ENCODE peak calls at places on chromosomes 6 and 20, in eight cellular contexts. P is brain microvascular endothelial cell, E is psoas muscle, M is lower leg skin, O is fibroblast of the aortic adventitia, W is choroid plexus epithelial cell, Z is upper lobe of right lung, Y is transverse colon. U is an unnamed sample.

GRCh38 chr6:43579171-43579570 is 3.2 kb downstream of the POLH start:
- DNase-seq in Z (no peak), E (no peak), M (no peak), W (peak; percentile 44), O (no peak), P (peak; percentile 43), Y (no peak), U (no peak)

GRCh38 chr20:51019598-51020592 is 3.0 kb downstream of the KCNG1 start:
- DNase-seq in O (no peak), Z (no peak), Y (no peak), E (no peak), P (no peak), M (no peak), W (no peak), U (no peak)

GRCh38 chr20:51413753-51414323 is 128.7 kb downstream of the NFATC2 start:
- DNase-seq in P (no peak), Z (no peak), Y (no peak), O (no peak), E (no peak), W (no peak), M (no peak), U (no peak)

GRCh38 chr20:39468703-39469102 is 506.6 kb downstream of the DHX35 start:
- DNase-seq in O (no peak), P (no peak), M (no peak), Z (no peak), E (no peak), Y (no peak), W (no peak), U (no peak)

GRCh38 chr6:34663887-34664269 is 32.7 kb downstream of the ILRUN start:
- DNase-seq in E (no peak), W (peak; percentile 28), Z (no peak), P (peak; percentile 9), Y (no peak), O (peak; percentile 26), M (no peak), U (no peak)

GRCh38 chr6:47267301-47267700 is 42.4 kb downstream of the TNFRSF21 start:
- DNase-seq in P (peak; percentile 14), E (no peak), Y (no peak), O (no peak), W (peak; percentile 53), Z (no peak), M (no peak), U (no peak)

GRCh38 chr6:33958208-33958862 is 154.5 kb upstream of the MLN start:
- DNase-seq in Y (no peak), Z (peak; percentile 53), P (no peak), M (no peak), O (no peak), W (peak; percentile 7), E (no peak), U (no peak)

GRCh38 chr6:88492824-88493223 is 326.7 kb upstream of the CNR1 start:
- DNase-seq in P (peak; percentile 36), Z (no peak), O (peak; percentile 66), Y (no peak), E (no peak), W (peak; percentile 77), M (no peak), U (no peak)

GRCh38 chr6:124699038-124699437 is 263.2 kb upstream of the RNF217 start:
- DNase-seq in W (no peak), M (no peak), E (no peak), P (no peak), Z (no peak), O (no peak), Y (no peak), U (no peak)

GRCh38 chr6:134117409-134117808 is 65.0 kb upstream of the SLC2A12 start:
- DNase-seq in W (peak; percentile 38), P (peak; percentile 39), Y (no peak), Z (no peak), M (no peak), E (no peak), O (no peak), U (no peak)

GRCh38 chr20:63977392-63978276 is 1.8 kb downstream of the SAMD10 start:
- DNase-seq in Y (no peak), E (no peak), M (no peak), W (peak; percentile 88), O (peak; percentile 51), P (peak; percentile 83), Z (no peak), U (no peak)

GRCh38 chr6:28866342-28867077 is 57.3 kb downstream of the TRIM27 start:
- DNase-seq in M (peak; percentile 56), Z (peak; percentile 93), Y (peak; percentile 81), E (peak; percentile 56), P (peak; percentile 24), W (peak; percentile 41), O (peak; percentile 26), U (peak; percentile 89)

GRCh38 chr20:14583413-14583812 is 246.0 kb upstream of the FLRT3 start:
- DNase-seq in Y (no peak), M (no peak), Z (no peak), E (no peak), O (no peak), W (no peak), P (no peak), U (no peak)

GRCh38 chr6:169831450-169832246 is 80.2 kb downstream of the ERMARD start:
- DNase-seq in M (peak; percentile 58), O (peak; percentile 51), Y (peak; percentile 72), P (peak; percentile 51), Z (peak; percentile 84), W (peak; percentile 70), E (peak; percentile 69), U (peak; percentile 91)

GRCh38 chr6:168334072-168334471 is 14.5 kb upstream of the DACT2 start:
- DNase-seq in P (no peak), E (no peak), Z (no peak), W (no peak), Y (no peak), M (no peak), O (no peak), U (no peak)

DNA sequence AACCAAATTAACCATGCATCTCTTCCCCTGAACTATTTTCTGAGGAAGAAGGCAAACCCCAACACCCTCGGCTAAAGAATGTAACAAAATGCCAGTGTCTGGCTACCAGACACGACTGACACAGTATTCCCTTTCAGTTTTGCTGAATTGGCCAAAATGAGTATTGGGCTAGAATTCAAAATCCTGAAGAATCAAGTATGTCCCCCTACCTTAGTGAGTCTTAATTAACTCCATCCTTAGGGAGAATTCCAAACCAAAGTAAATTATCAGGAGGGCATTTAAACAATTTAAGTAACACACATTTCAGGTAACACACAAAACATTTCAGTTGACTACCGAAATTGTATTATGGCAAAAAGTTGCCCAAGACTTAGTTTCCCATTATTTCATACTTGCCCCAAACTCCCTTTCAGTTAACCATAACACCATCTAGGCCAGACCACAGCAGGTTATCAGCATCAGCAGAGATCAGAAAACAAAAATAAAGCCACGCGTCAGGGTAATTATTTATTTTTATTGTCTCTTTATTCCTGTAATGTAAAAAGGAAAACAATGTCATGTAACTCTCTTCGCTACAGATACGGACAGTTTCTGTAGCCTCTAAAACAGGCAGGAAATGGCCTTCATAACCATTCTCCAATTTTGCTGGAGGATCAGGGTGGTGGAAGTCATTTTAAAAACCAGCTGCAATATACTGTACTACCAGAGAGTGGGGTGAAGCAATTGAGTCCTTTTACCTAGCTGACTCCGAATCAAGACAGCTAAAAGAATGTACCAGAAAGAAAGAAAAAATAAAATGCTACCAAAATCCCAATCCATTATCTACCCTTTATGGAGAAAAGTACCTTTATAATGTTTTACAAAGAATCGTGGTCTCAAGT is 1.9 kb downstream of the SNX5 start:
- DNase-seq in M (no peak), O (peak; percentile 61), Z (no peak), Y (no peak), W (peak; percentile 73), E (no peak), P (peak; percentile 25), U (no peak)
- TF ChIP-seq CTCF in M (no peak), O (peak; percentile 52), Z (peak; percentile 32), Y (peak; percentile 17), W (peak; percentile 40), E (peak; percentile 22), P (peak; percentile 22), U (peak; percentile 44)

DNA sequence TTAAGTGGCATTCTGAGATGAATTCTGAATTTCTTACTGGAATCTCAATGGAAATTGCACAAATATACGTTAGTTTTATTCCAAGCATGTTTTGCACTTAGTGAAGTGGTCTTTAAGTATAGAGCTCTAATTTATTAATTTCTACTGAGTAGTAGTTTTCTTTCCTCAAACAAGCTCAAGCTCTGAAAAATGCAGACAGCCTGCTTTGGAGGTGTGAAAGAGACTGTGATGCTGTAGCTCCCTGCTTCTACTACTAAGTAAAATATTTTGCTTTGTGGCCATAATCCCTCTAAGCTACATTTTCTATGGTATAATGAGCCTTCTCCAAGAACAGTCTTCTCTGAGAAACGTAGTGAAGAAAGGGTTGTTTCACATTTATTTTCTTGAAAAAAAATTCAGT is 243.5 kb upstream of the HS3ST5 start:
- DNase-seq in Y (no peak), W (no peak), P (no peak), M (no peak), O (no peak), Z (no peak), E (no peak), U (no peak)
- TF ChIP-seq CTCF in Y (no peak), W (no peak), P (no peak), M (no peak), O (no peak), Z (no peak), E (no peak), U (no peak)

GRCh38 chr20:9500121-9500911 is 14.1 kb upstream of the LAMP5 start:
- DNase-seq in Y (peak; percentile 20), P (no peak), Z (no peak), W (no peak), E (no peak), O (no peak), M (no peak), U (no peak)

GRCh38 chr20:9501473-9501872 is 12.9 kb upstream of the LAMP5 start:
- DNase-seq in M (no peak), Y (no peak), P (no peak), O (no peak), Z (no peak), E (no peak), W (no peak), U (no peak)

GRCh38 chr20:9506337-9506821 is 8.0 kb upstream of the LAMP5 start:
- DNase-seq in W (no peak), E (no peak), Y (no peak), P (no peak), M (no peak), Z (no peak), O (no peak), U (no peak)

GRCh38 chr20:9506964-9507369 is 7.4 kb upstream of the LAMP5 start:
- DNase-seq in Y (no peak), Z (no peak), P (no peak), E (no peak), O (no peak), M (no peak), W (no peak), U (peak; percentile 85)

GRCh38 chr20:9503530-9504251 is 10.7 kb upstream of the LAMP5 start:
- DNase-seq in M (no peak), Y (no peak), P (peak; percentile 43), Z (no peak), W (peak; percentile 26), O (no peak), E (no peak), U (no peak)
- TF ChIP-seq CTCF in M (no peak), Y (no peak), P (peak; percentile 46), Z (no peak), W (peak; percentile 7), O (no peak), E (no peak), U (peak; percentile 27)

DNA sequence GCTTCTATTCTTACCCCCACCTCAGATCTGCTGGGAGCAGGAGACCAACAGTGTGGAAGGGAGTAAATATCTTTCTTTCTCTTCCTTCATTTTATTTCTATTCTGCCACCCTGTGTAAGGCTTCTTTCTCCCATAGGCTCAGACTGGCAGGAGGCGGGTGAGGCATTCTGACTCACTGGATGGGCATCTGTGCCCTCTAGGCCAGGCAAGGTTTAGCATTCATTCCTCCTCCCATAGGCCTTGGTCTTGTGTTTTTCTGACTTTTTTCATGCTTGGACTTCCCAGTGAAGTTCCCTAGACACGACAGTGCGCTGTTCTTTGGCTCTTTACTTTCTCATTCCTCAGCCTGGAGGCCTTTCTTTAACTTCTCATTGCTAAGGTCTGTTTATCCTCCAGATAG is 235.2 kb downstream of the SYNE1 start:
- DNase-seq in E (no peak), W (no peak), Y (no peak), O (peak; percentile 21), M (no peak), Z (no peak), P (no peak), U (no peak)
- TF ChIP-seq CTCF in E (no peak), W (no peak), Y (no peak), O (no peak), M (no peak), Z (no peak), P (no peak), U (no peak)